ENCODE peak calls at places on chromosomes 7 and 10, in six cellular contexts. T is aorta; Q is CD8-positive, alpha-beta T cell; C is CD8-positive, alpha-beta memory T cell; I is endodermal cell; M is HAP-1. E is an unnamed sample. For H3K4me1, the result is how much of the 10 kb centered on the place peaks cover.

GRCh38 chr10:112446055-112446854 is 459 bp downstream of the ZDHHC6 start:
- DNase-seq in T (no peak), Q (no peak), C (no peak), I (peak), M (no peak), E (no peak)

GRCh38 chr7:49564379-49564714 is 209.1 kb upstream of the VWC2 start:
- DNase-seq in T (no peak), Q (no peak), C (no peak), I (no peak), M (no peak), E (no peak)

GRCh38 chr10:48649349-48649944 is 35.2 kb upstream of the WDFY4 start:
- DNase-seq in T (no peak), Q (no peak), C (no peak), I (no peak), M (no peak), E (no peak)

GRCh38 chr7:29843106-29843505 is 36.8 kb downstream of the WIPF3 start:
- DNase-seq in T (no peak), Q (no peak), C (no peak), I (no peak), M (peak), E (no peak)

GRCh38 chr7:117667456-117667855 is 187.6 kb downstream of the CFTR start:
- DNase-seq in T (no peak), Q (no peak), C (no peak), I (no peak), M (no peak), E (no peak)

GRCh38 chr7:150964593-150965111 is 13.5 kb downstream of the KCNH2 start:
- DNase-seq in T (no peak), Q (peak), C (no peak), I (peak), M (no peak), E (no peak)

GRCh38 chr7:120303105-120303504 is 30.1 kb downstream of the KCND2 start:
- DNase-seq in T (no peak), Q (no peak), C (no peak), I (no peak), M (no peak), E (no peak)

GRCh38 chr10:85927952-85928677 is 438.5 kb downstream of the GRID1 start:
- DNase-seq in T (no peak), Q (no peak), C (no peak), I (no peak), M (no peak), E (no peak)

GRCh38 chr10:97131702-97132101 is 54.1 kb downstream of the SLIT1 start:
- DNase-seq in T (no peak), Q (no peak), C (no peak), I (no peak), M (no peak), E (no peak)

GRCh38 chr7:107751113-107751512 is 7.2 kb downstream of the CBLL1 start:
- DNase-seq in T (no peak), Q (no peak), C (no peak), I (peak), M (no peak), E (no peak)

GRCh38 chr7:71497233-71497946 is 365.4 kb downstream of the GALNT17 start:
- DNase-seq in T (peak), Q (no peak), C (no peak), I (no peak), M (no peak), E (no peak)

GRCh38 chr7:73905360-73905759 is 44.4 kb downstream of the TMEM270 start:
- DNase-seq in T (no peak), Q (no peak), C (no peak), I (no peak), M (no peak), E (no peak)

GRCh38 chr10:91745086-91745831 is 53.0 kb upstream of the TNKS2 start:
- DNase-seq in T (no peak), Q (no peak), C (no peak), I (peak), M (peak), E (no peak)

GRCh38 chr10:48533951-48534720 is 70.7 kb downstream of the ARHGAP22 start:
- DNase-seq in T (no peak), Q (no peak), C (no peak), I (peak), M (no peak), E (no peak)

GRCh38 chr7:71283802-71284201 is 151.9 kb downstream of the GALNT17 start:
- DNase-seq in T (no peak), Q (no peak), C (no peak), I (peak), M (no peak), E (no peak)

GRCh38 chr7:18469332-18469731 is 26.2 kb upstream of the HDAC9 start:
- DNase-seq in T (no peak), Q (no peak), C (no peak), I (no peak), M (no peak), E (no peak)

GRCh38 chr7:81402227-81402626 is 367.6 kb downstream of the HGF start:
- DNase-seq in T (no peak), Q (no peak), C (no peak), I (no peak), M (no peak), E (no peak)

GRCh38 chr10:119634219-119634544 is 17.0 kb upstream of the BAG3 start:
- DNase-seq in T (no peak), Q (no peak), C (no peak), I (no peak), M (no peak), E (no peak)

GRCh38 chr7:41993173-41993867 is 243.7 kb downstream of the GLI3 start:
- DNase-seq in T (no peak), Q (no peak), C (no peak), I (no peak), M (no peak), E (no peak)

GRCh38 chr10:132009575-132009974 is 27.9 kb upstream of the BNIP3 start:
- DNase-seq in T (no peak), Q (no peak), C (no peak), I (no peak), M (no peak), E (no peak)

GRCh38 chr10:100510533-100511308 is 8.9 kb downstream of the SEC31B start:
- DNase-seq in T (no peak), Q (peak), C (peak), I (no peak), M (no peak), E (peak)

GRCh38 chr7:105452085-105452484 is 63.4 kb upstream of the SRPK2 start:
- DNase-seq in T (no peak), Q (no peak), C (no peak), I (no peak), M (no peak), E (no peak)

GRCh38 chr10:80985105-80985504 is 447.4 kb downstream of the SH2D4B start:
- DNase-seq in T (no peak), Q (no peak), C (no peak), I (no peak), M (no peak), E (no peak)

GRCh38 chr10:103995134-103995533 is 28.2 kb downstream of the SLK start:
- DNase-seq in T (no peak), Q (no peak), C (no peak), I (no peak), M (no peak), E (no peak)

GRCh38 chr7:108204281-108204796 is 74.2 kb upstream of the LAMB4 start:
- DNase-seq in T (no peak), Q (no peak), C (no peak), I (no peak), M (no peak), E (no peak)

GRCh38 chr7:11456574-11456973 is 375.4 kb downstream of the THSD7A start:
- DNase-seq in T (no peak), Q (no peak), C (no peak), I (no peak), M (no peak), E (no peak)

GRCh38 chr10:117860823-117861222 is 185.9 kb downstream of the RAB11FIP2 start:
- DNase-seq in T (no peak), Q (no peak), C (no peak), I (no peak), M (no peak), E (no peak)

GRCh38 chr10:108957681-108958080 is 965.6 kb downstream of the XPNPEP1 start:
- DNase-seq in T (no peak), Q (no peak), C (no peak), I (no peak), M (no peak), E (no peak)

GRCh38 chr7:158603773-158604755 is 16.4 kb upstream of the PTPRN2 start:
- DNase-seq in T (no peak), Q (no peak), C (no peak), I (no peak), M (no peak), E (no peak)

GRCh38 chr7:149422914-149423285 is 38.0 kb downstream of the ZNF777 start:
- DNase-seq in T (no peak), Q (peak), C (no peak), I (no peak), M (no peak), E (peak)

GRCh38 chr7:130831817-130832481 is 97.9 kb upstream of the KLF14 start:
- DNase-seq in T (no peak), Q (no peak), C (peak), I (no peak), M (peak), E (peak)

GRCh38 chr7:99000904-99001442 is 122.6 kb downstream of the TRRAP start:
- DNase-seq in T (peak), Q (no peak), C (no peak), I (peak), M (no peak), E (no peak)

GRCh38 chr7:137874390-137874789 is 27.6 kb upstream of the DGKI start:
- DNase-seq in T (no peak), Q (no peak), C (no peak), I (no peak), M (no peak), E (no peak)

DNA sequence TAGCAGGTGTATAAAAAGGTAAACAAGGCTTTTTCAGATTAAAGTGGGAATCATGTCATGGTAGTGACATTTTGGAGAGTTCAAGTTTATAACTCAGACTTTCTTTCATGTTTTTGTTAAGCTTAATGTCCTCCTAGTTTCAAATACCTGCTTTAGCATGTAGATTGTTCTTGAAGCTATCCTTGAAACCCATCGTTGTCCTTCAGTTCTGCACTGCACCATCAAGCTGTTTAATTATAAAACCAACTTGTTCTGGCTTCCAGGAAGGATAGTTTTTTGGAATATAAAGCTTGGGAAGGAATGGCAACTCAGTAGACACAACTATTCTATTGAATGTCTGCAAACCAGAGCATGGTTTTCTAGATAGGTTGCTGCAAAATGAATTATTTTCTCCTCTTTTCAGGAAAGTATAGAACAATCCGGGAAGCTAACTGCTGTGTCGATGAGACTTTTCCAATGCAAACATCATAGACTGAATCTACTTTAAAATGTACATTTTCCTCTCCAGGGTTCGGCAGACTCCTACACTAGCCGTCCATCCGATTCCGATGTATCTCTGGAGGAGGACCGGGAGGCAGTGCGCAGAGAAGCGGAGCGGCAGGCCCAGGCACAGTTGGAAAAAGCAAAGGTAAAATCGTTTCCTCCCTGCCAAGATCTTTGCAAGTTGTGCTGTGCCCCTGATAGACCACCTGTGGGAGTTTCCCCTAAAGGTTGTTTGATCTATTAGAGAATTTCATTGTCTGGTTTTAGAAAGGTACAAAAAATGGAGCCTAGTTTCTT is 249.8 kb downstream of the NSUN6 start:
- DNase-seq in T (no peak), Q (no peak), C (no peak), I (no peak), M (no peak), E (no peak)
- H3K4me3 ChIP-seq in T (no peak), Q (no peak), C (no peak), I (peak), M (no peak), E (no peak)

DNA sequence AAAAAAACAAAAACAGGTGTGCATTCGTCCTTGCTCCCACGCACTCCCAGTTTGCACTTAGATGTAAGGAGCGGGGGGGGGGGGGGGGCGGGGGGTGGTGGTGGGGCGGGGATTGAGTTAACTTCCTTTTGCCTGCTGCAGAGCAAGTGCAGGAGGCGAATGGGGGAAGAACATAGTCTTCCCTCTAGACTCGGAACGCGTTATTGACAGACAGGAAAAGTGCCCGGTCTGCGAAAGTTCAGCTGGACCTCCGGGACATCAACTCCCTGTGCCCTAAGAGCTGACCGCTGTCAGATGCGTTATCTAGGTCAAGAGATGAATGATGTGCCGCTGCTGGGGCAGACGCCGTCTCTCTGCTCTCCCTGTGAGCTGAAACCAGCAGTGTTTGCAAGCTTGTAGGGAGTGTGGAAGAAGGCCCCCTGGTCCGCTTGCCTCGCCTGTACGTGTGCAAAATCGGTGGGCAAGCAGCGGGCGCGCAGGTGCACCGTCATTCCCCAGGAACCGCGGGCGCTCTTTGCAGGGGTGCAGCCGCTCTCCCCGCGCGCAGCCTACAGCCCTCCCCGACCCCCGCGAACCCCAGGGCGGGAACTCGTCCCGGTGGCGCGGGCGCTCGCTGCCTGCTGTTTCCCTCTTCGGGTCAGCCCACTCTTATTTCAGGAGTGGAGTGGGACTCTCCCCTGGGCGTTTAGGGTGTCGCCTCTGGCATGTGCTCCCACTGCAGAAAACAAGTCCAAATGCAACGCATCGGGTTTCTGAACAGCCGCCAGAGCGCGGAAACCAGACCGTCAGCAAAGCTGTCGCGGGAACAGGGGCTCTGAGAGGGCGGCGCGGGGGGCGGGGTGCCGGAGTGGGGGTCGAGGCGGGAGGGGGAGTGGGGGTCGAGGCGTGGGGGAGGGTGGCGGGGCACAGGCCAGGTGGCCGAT is 1.9 kb upstream of the PFKFB3 start:
- DNase-seq in T (peak), Q (peak), C (no peak), I (peak), M (peak), E (peak)
- H3K4me1 ChIP-seq in T (under half), Q (under half), C (under half), I (under half), M (under half), E (under half)

GRCh38 chr7:4713183-4713784 is 31.2 kb downstream of the FOXK1 start:
- DNase-seq in T (no peak), Q (no peak), C (no peak), I (peak), M (no peak), E (no peak)
- H3K4me3 ChIP-seq in T (no peak), Q (no peak), C (no peak), I (no peak), M (no peak), E (no peak)

DNA sequence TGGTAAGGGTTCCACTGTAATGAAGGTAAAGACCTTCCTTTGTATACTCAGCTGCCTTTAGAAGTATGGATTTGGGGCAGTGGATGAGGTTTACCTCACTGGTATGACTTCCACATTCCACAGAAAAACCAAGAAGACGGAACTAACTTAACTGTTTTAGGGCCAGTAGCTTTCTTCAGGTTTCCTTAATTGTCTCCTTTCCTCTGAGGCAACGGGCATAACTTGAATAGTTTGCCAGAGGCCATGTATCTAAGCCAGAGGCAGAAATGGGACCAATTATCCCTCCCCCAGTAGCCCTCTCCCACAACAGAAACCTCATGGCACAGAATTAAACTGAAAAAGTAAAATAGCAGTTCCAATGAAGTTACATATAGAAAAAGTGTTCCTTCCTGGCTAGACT is 281.7 kb downstream of the PHTF2 start:
- DNase-seq in T (no peak), Q (no peak), C (no peak), I (no peak), M (no peak), E (no peak)
- H3K4me1 ChIP-seq in T (under half), Q (under half), C (under half), I (under half), M (under half), E (under half)

E was measured in naive thymus-derived CD4-positive, alpha-beta T cell.